ENCODE peak calls at places on chromosomes 1 and 21, in nine cellular contexts. D, F, L, X, I, V, Y, G and Q are unnamed samples.

GRCh38 chr1:184476187-184476586 is 89.4 kb downstream of the C1orf21 start:
- DNase-seq in V (no peak), X (no peak), D (no peak), F (no peak), G (no peak), Y (no peak), L (no peak), I (no peak), Q (no peak)

GRCh38 chr1:119626841-119627240 is 21.2 kb downstream of the ZNF697 start:
- DNase-seq in L (no peak), D (peak), I (no peak), Y (no peak), V (no peak), G (no peak), F (no peak), X (no peak), Q (no peak)

GRCh38 chr1:238205045-238205662 is 314.4 kb upstream of the ZP4 start:
- DNase-seq in X (no peak), D (no peak), I (no peak), L (no peak), G (no peak), V (no peak), Y (no peak), F (no peak), Q (no peak)

GRCh38 chr1:231214918-231215675 is 25.9 kb upstream of the GNPAT start:
- DNase-seq in Y (no peak), L (no peak), F (no peak), G (no peak), D (no peak), I (no peak), V (no peak), X (no peak), Q (no peak)

GRCh38 chr1:8424539-8425116 is 106.7 kb downstream of the SLC45A1 start:
- DNase-seq in L (no peak), X (peak), Y (no peak), I (peak), V (no peak), G (peak), D (peak), F (peak), Q (no peak)

GRCh38 chr1:200674838-200675587 is 5.3 kb upstream of the DDX59 start:
- DNase-seq in L (no peak), D (no peak), V (no peak), I (no peak), Y (no peak), F (no peak), X (no peak), G (no peak), Q (no peak)

GRCh38 chr1:109371271-109371739 is 26.4 kb downstream of the SORT1 start:
- DNase-seq in X (no peak), L (no peak), Y (no peak), V (no peak), D (peak), F (no peak), G (no peak), I (no peak), Q (no peak)

GRCh38 chr1:158999301-159000069 is 10.2 kb upstream of the IFI16 start:
- DNase-seq in V (peak), X (no peak), F (no peak), L (no peak), Y (peak), I (no peak), D (peak), G (no peak), Q (no peak)

GRCh38 chr1:75707191-75707590 is 17.3 kb upstream of the ACADM start:
- DNase-seq in F (no peak), V (no peak), G (no peak), Y (no peak), D (no peak), L (no peak), I (no peak), X (no peak), Q (no peak)

GRCh38 chr1:156705918-156706646 is 699 bp upstream of the CRABP2 start:
- DNase-seq in Y (no peak), V (peak), F (peak), I (peak), D (no peak), X (peak), G (no peak), L (no peak), Q (no peak)

GRCh38 chr1:181251001-181251712 is 162.7 kb downstream of the IER5 start:
- DNase-seq in I (no peak), Y (peak), L (no peak), G (no peak), V (no peak), D (peak), X (no peak), F (no peak), Q (no peak)

GRCh38 chr1:171139890-171140289 is 45.2 kb upstream of the FMO2 start:
- DNase-seq in I (no peak), X (no peak), V (no peak), G (no peak), Y (no peak), D (no peak), F (no peak), L (no peak), Q (no peak)

GRCh38 chr21:15682182-15682895 is 47.4 kb upstream of the USP25 start:
- DNase-seq in F (no peak), X (no peak), G (no peak), Y (peak), V (no peak), D (peak), L (peak), I (no peak), Q (peak)

GRCh38 chr1:171397851-171398469 is 84.0 kb downstream of the FMO4 start:
- DNase-seq in L (no peak), I (no peak), F (no peak), X (no peak), Y (no peak), D (no peak), G (no peak), V (no peak), Q (no peak)

GRCh38 chr1:63004868-63005267 is 220.9 kb downstream of the ATG4C start:
- DNase-seq in D (peak), I (no peak), X (no peak), V (no peak), F (no peak), L (no peak), Y (peak), G (no peak), Q (no peak)

GRCh38 chr1:163035791-163036249 is 33.3 kb upstream of the RGS4 start:
- DNase-seq in Y (peak), D (peak), F (no peak), V (no peak), L (peak), X (no peak), G (no peak), I (no peak), Q (no peak)

GRCh38 chr1:27382950-27383627 is at the start of gene CD164L2:
- DNase-seq in V (no peak), G (peak), Y (no peak), L (no peak), F (peak), I (no peak), X (peak), D (no peak), Q (no peak)

GRCh38 chr1:205520709-205521108 is 16.2 kb downstream of the CDK18 start:
- DNase-seq in Y (no peak), D (no peak), V (no peak), F (no peak), G (no peak), L (no peak), X (no peak), I (no peak), Q (no peak)

GRCh38 chr1:109845658-109846057 is 65.0 kb upstream of the CSF1 start:
- DNase-seq in F (no peak), Y (no peak), D (no peak), V (no peak), L (no peak), X (no peak), G (no peak), I (no peak), Q (no peak)

GRCh38 chr1:204073837-204074273 is 940 bp downstream of the SOX13 start:
- DNase-seq in G (no peak), D (no peak), L (no peak), V (no peak), F (no peak), Y (no peak), I (no peak), X (no peak), Q (no peak)

GRCh38 chr1:217431395-217431794 is 199.5 kb downstream of the GPATCH2 start:
- DNase-seq in I (no peak), G (no peak), D (peak), F (no peak), X (no peak), Y (no peak), V (no peak), L (no peak), Q (no peak)

GRCh38 chr1:187842406-187843165 is 1013.8 kb downstream of the PLA2G4A start:
- DNase-seq in D (peak), G (no peak), V (no peak), Y (no peak), X (no peak), I (no peak), L (no peak), F (no peak), Q (no peak)

GRCh38 chr1:197302775-197303174 is 34.7 kb downstream of the CRB1 start:
- DNase-seq in G (no peak), V (no peak), I (no peak), X (no peak), F (no peak), Y (peak), L (no peak), D (peak), Q (no peak)

GRCh38 chr1:201771466-201771865 is 57.5 kb upstream of the IPO9 start:
- DNase-seq in I (no peak), D (peak), F (no peak), L (no peak), X (no peak), V (no peak), Y (no peak), G (no peak), Q (no peak)

GRCh38 chr1:39213511-39214002 is 9.1 kb downstream of the MACF1 start:
- DNase-seq in L (no peak), G (no peak), Y (peak), X (no peak), V (no peak), F (no peak), D (peak), I (no peak), Q (no peak)

GRCh38 chr1:82934069-82934468 is 1064.9 kb downstream of the TTLL7 start:
- DNase-seq in I (no peak), L (no peak), V (peak), D (no peak), X (no peak), F (no peak), Y (no peak), G (no peak), Q (no peak)

GRCh38 chr1:8443558-8444194 is 125.8 kb downstream of the SLC45A1 start:
- DNase-seq in D (peak), L (no peak), I (no peak), F (no peak), Y (no peak), X (no peak), V (no peak), G (no peak), Q (no peak)

GRCh38 chr1:29830916-29831315 is 594.6 kb downstream of the PTPRU start:
- DNase-seq in D (no peak), F (no peak), L (no peak), X (no peak), V (no peak), Y (no peak), G (no peak), I (no peak), Q (no peak)

GRCh38 chr1:55768345-55768952 is 553.3 kb upstream of the USP24 start:
- DNase-seq in I (no peak), F (no peak), D (no peak), Y (no peak), X (no peak), V (no peak), G (no peak), L (no peak), Q (no peak)

GRCh38 chr1:42259059-42259738 is 75.8 kb downstream of the FOXJ3 start:
- DNase-seq in G (no peak), I (no peak), X (no peak), L (no peak), D (peak), Y (no peak), V (no peak), F (no peak), Q (no peak)

GRCh38 chr1:13664451-13664850 is 35.5 kb upstream of the PRDM2 start:
- DNase-seq in F (no peak), G (no peak), I (no peak), X (no peak), L (no peak), Y (no peak), V (no peak), D (no peak), Q (no peak)